ENCODE peak calls at places on chromosomes 1 and 21, in eight cellular contexts. One of them, this sample, is unnamed.

GRCh38 chr21:43854773-43855633 is 10.0 kb upstream of the AGPAT3 start:
- DNase-seq in H1: no peak
- DNase-seq in sigmoid colon: no peak
- DNase-seq in suprapubic skin: no peak
- DNase-seq in stomach: no peak
- DNase-seq in tibial nerve: no peak
- DNase-seq in SK-N-SH: no peak
- DNase-seq in A549: no peak
- DNase-seq in this sample: no peak

GRCh38 chr1:93878501-93878888 is 511 bp downstream of the DNTTIP2 start:
- DNase-seq in H1: no peak
- DNase-seq in suprapubic skin: peak; percentile 80
- DNase-seq in SK-N-SH: peak; percentile 24
- DNase-seq in A549: peak; percentile 18
- DNase-seq in tibial nerve: peak; percentile 20
- DNase-seq in sigmoid colon: peak; percentile 66
- DNase-seq in stomach: peak; percentile 67
- DNase-seq in this sample: no peak

GRCh38 chr1:25720624-25721023 is 79.4 kb upstream of the SELENON start:
- DNase-seq in tibial nerve: no peak
- DNase-seq in stomach: no peak
- DNase-seq in SK-N-SH: no peak
- DNase-seq in H1: no peak
- DNase-seq in suprapubic skin: no peak
- DNase-seq in sigmoid colon: no peak
- DNase-seq in A549: no peak
- DNase-seq in this sample: no peak

GRCh38 chr1:221606216-221606615 is 135.7 kb downstream of the DUSP10 start:
- DNase-seq in suprapubic skin: no peak
- DNase-seq in H1: no peak
- DNase-seq in SK-N-SH: no peak
- DNase-seq in stomach: no peak
- DNase-seq in tibial nerve: no peak
- DNase-seq in A549: no peak
- DNase-seq in sigmoid colon: no peak
- DNase-seq in this sample: no peak

GRCh38 chr1:87045757-87046422 is 131.5 kb downstream of the HS2ST1 start:
- DNase-seq in suprapubic skin: no peak
- DNase-seq in H1: no peak
- DNase-seq in stomach: no peak
- DNase-seq in tibial nerve: no peak
- DNase-seq in A549: no peak
- DNase-seq in sigmoid colon: no peak
- DNase-seq in SK-N-SH: no peak
- DNase-seq in this sample: no peak

GRCh38 chr1:20974069-20974468 is 187.0 kb upstream of the HP1BP3 start:
- DNase-seq in SK-N-SH: no peak
- DNase-seq in sigmoid colon: no peak
- DNase-seq in H1: no peak
- DNase-seq in stomach: no peak
- DNase-seq in tibial nerve: no peak
- DNase-seq in suprapubic skin: no peak
- DNase-seq in A549: no peak
- DNase-seq in this sample: no peak

GRCh38 chr1:168112673-168113305 is 23.9 kb downstream of the GPR161 start:
- DNase-seq in suprapubic skin: no peak
- DNase-seq in tibial nerve: no peak
- DNase-seq in stomach: no peak
- DNase-seq in sigmoid colon: no peak
- DNase-seq in SK-N-SH: no peak
- DNase-seq in H1: no peak
- DNase-seq in A549: no peak
- DNase-seq in this sample: no peak

GRCh38 chr1:236608930-236609726 is 4.8 kb upstream of the HEATR1 start:
- DNase-seq in H1: peak; percentile 75
- DNase-seq in SK-N-SH: peak; percentile 66
- DNase-seq in stomach: peak; percentile 42
- DNase-seq in tibial nerve: no peak
- DNase-seq in suprapubic skin: no peak
- DNase-seq in sigmoid colon: peak; percentile 67
- DNase-seq in A549: peak; percentile 55
- DNase-seq in this sample: no peak

GRCh38 chr21:37233551-37234146 is 33.5 kb downstream of the VPS26C start:
- DNase-seq in H1: peak; percentile 31
- DNase-seq in SK-N-SH: no peak
- DNase-seq in tibial nerve: no peak
- DNase-seq in suprapubic skin: no peak
- DNase-seq in sigmoid colon: no peak
- DNase-seq in stomach: no peak
- DNase-seq in A549: no peak
- DNase-seq in this sample: peak; percentile 42

GRCh38 chr1:35600593-35600992 is 27.5 kb downstream of the TFAP2E start:
- DNase-seq in tibial nerve: no peak
- DNase-seq in sigmoid colon: no peak
- DNase-seq in SK-N-SH: no peak
- DNase-seq in A549: no peak
- DNase-seq in stomach: no peak
- DNase-seq in H1: no peak
- DNase-seq in suprapubic skin: no peak
- DNase-seq in this sample: no peak

GRCh38 chr1:158177705-158178450 is 2.8 kb upstream of the CD1D start:
- DNase-seq in suprapubic skin: peak; percentile 95
- DNase-seq in sigmoid colon: peak; percentile 92
- DNase-seq in A549: peak; percentile 47
- DNase-seq in H1: peak; percentile 90
- DNase-seq in tibial nerve: peak; percentile 73
- DNase-seq in SK-N-SH: peak; percentile 54
- DNase-seq in stomach: peak; percentile 86
- DNase-seq in this sample: no peak

GRCh38 chr1:55337801-55338447 is 122.8 kb upstream of the USP24 start:
- DNase-seq in sigmoid colon: no peak
- DNase-seq in stomach: no peak
- DNase-seq in H1: no peak
- DNase-seq in A549: peak; percentile 7
- DNase-seq in SK-N-SH: peak; percentile 48
- DNase-seq in tibial nerve: no peak
- DNase-seq in suprapubic skin: no peak
- DNase-seq in this sample: no peak

GRCh38 chr1:32151319-32151787 is 28.1 kb upstream of the TXLNA start:
- DNase-seq in H1: no peak
- DNase-seq in sigmoid colon: no peak
- DNase-seq in stomach: no peak
- DNase-seq in suprapubic skin: no peak
- DNase-seq in SK-N-SH: peak; percentile 16
- DNase-seq in tibial nerve: no peak
- DNase-seq in A549: no peak
- DNase-seq in this sample: no peak

GRCh38 chr1:247102381-247102780 is 1.8 kb downstream of the ZNF669 start:
- DNase-seq in SK-N-SH: no peak
- DNase-seq in stomach: no peak
- DNase-seq in sigmoid colon: no peak
- DNase-seq in suprapubic skin: no peak
- DNase-seq in A549: no peak
- DNase-seq in H1: no peak
- DNase-seq in tibial nerve: no peak
- DNase-seq in this sample: no peak

GRCh38 chr1:98669355-98670296 is 8.1 kb downstream of the SNX7 start:
- DNase-seq in SK-N-SH: peak; percentile 33
- DNase-seq in sigmoid colon: no peak
- DNase-seq in A549: no peak
- DNase-seq in tibial nerve: no peak
- DNase-seq in suprapubic skin: no peak
- DNase-seq in H1: no peak
- DNase-seq in stomach: no peak
- DNase-seq in this sample: no peak

GRCh38 chr1:59720716-59721115 is 94.0 kb upstream of the HOOK1 start:
- DNase-seq in SK-N-SH: no peak
- DNase-seq in A549: no peak
- DNase-seq in suprapubic skin: no peak
- DNase-seq in stomach: no peak
- DNase-seq in H1: no peak
- DNase-seq in sigmoid colon: no peak
- DNase-seq in tibial nerve: no peak
- DNase-seq in this sample: no peak

GRCh38 chr1:40823345-40823744 is 38.8 kb downstream of the CITED4 start:
- DNase-seq in sigmoid colon: no peak
- DNase-seq in H1: no peak
- DNase-seq in tibial nerve: no peak
- DNase-seq in stomach: no peak
- DNase-seq in A549: no peak
- DNase-seq in SK-N-SH: no peak
- DNase-seq in suprapubic skin: no peak
- DNase-seq in this sample: no peak

GRCh38 chr1:155272466-155273133 is 704 bp downstream of the CLK2 start:
- DNase-seq in A549: peak; percentile 77
- DNase-seq in stomach: no peak
- DNase-seq in H1: no peak
- DNase-seq in SK-N-SH: peak; percentile 10
- DNase-seq in sigmoid colon: no peak
- DNase-seq in tibial nerve: no peak
- DNase-seq in suprapubic skin: no peak
- DNase-seq in this sample: no peak

GRCh38 chr1:38962560-38962959 is 20.9 kb upstream of the RHBDL2 start:
- DNase-seq in sigmoid colon: no peak
- DNase-seq in SK-N-SH: no peak
- DNase-seq in stomach: no peak
- DNase-seq in H1: no peak
- DNase-seq in tibial nerve: no peak
- DNase-seq in suprapubic skin: no peak
- DNase-seq in A549: no peak
- DNase-seq in this sample: no peak

GRCh38 chr1:115714572-115715141 is 53.9 kb downstream of the CASQ2 start:
- DNase-seq in tibial nerve: no peak
- DNase-seq in sigmoid colon: no peak
- DNase-seq in SK-N-SH: no peak
- DNase-seq in H1: no peak
- DNase-seq in stomach: peak; percentile 93
- DNase-seq in suprapubic skin: no peak
- DNase-seq in A549: no peak
- DNase-seq in this sample: no peak

GRCh38 chr1:27569088-27569459 is 34.9 kb downstream of the AHDC1 start:
- DNase-seq in tibial nerve: no peak
- DNase-seq in SK-N-SH: no peak
- DNase-seq in suprapubic skin: no peak
- DNase-seq in stomach: no peak
- DNase-seq in H1: no peak
- DNase-seq in A549: no peak
- DNase-seq in sigmoid colon: peak; percentile 78
- DNase-seq in this sample: no peak

GRCh38 chr1:27569506-27570382 is 34.2 kb downstream of the AHDC1 start:
- DNase-seq in tibial nerve: no peak
- DNase-seq in suprapubic skin: no peak
- DNase-seq in stomach: no peak
- DNase-seq in sigmoid colon: peak; percentile 74
- DNase-seq in H1: peak; percentile 73
- DNase-seq in A549: no peak
- DNase-seq in SK-N-SH: no peak
- DNase-seq in this sample: no peak

GRCh38 chr1:27567183-27567526 is 36.8 kb downstream of the AHDC1 start:
- DNase-seq in suprapubic skin: no peak
- DNase-seq in SK-N-SH: no peak
- DNase-seq in H1: no peak
- DNase-seq in stomach: no peak
- DNase-seq in tibial nerve: no peak
- DNase-seq in sigmoid colon: no peak
- DNase-seq in A549: no peak
- DNase-seq in this sample: no peak

GRCh38 chr1:27567931-27568246 is 36.1 kb downstream of the AHDC1 start:
- DNase-seq in stomach: no peak
- DNase-seq in A549: no peak
- DNase-seq in tibial nerve: no peak
- DNase-seq in SK-N-SH: no peak
- DNase-seq in sigmoid colon: no peak
- DNase-seq in suprapubic skin: no peak
- DNase-seq in H1: no peak
- DNase-seq in this sample: no peak

GRCh38 chr1:27568247-27569087 is 35.5 kb downstream of the AHDC1 start:
- DNase-seq in A549: peak; percentile 86
- DNase-seq in stomach: peak; percentile 98
- DNase-seq in tibial nerve: peak; percentile 90
- DNase-seq in H1: peak; percentile 97
- DNase-seq in SK-N-SH: peak; percentile 99
- DNase-seq in suprapubic skin: peak; percentile 97
- DNase-seq in sigmoid colon: peak; percentile 98
- DNase-seq in this sample: peak; percentile 98
- H3K4me1 ChIP-seq in A549: peaks cover 94% of the 10 kb centered on the region
- H3K4me1 ChIP-seq in stomach: peaks cover 100% of the 10 kb centered on the region
- H3K4me1 ChIP-seq in tibial nerve: peaks cover 100% of the 10 kb centered on the region
- H3K4me1 ChIP-seq in H1: peaks cover 37% of the 10 kb centered on the region
- H3K4me1 ChIP-seq in SK-N-SH: peaks cover 52% of the 10 kb centered on the region
- H3K4me1 ChIP-seq in suprapubic skin: peaks cover 98% of the 10 kb centered on the region
- H3K4me1 ChIP-seq in sigmoid colon: peaks cover 98% of the 10 kb centered on the region
- H3K4me1 ChIP-seq in this sample: peaks cover 100% of the 10 kb centered on the region

GRCh38 chr1:182910143-182910542 is 42.8 kb downstream of the SHCBP1L start:
- DNase-seq in A549: no peak
- DNase-seq in tibial nerve: no peak
- DNase-seq in stomach: no peak
- DNase-seq in H1: no peak
- DNase-seq in SK-N-SH: peak; percentile 32
- DNase-seq in sigmoid colon: no peak
- DNase-seq in suprapubic skin: no peak
- DNase-seq in this sample: no peak
- TF ChIP-seq EP300 in A549: no peak
- TF ChIP-seq EP300 in tibial nerve: no peak
- TF ChIP-seq EP300 in stomach: no peak
- TF ChIP-seq EP300 in H1: peak; percentile 23
- TF ChIP-seq EP300 in SK-N-SH: no peak
- TF ChIP-seq EP300 in sigmoid colon: no peak
- TF ChIP-seq EP300 in suprapubic skin: no peak
- TF ChIP-seq EP300 in this sample: no peak

DNA sequence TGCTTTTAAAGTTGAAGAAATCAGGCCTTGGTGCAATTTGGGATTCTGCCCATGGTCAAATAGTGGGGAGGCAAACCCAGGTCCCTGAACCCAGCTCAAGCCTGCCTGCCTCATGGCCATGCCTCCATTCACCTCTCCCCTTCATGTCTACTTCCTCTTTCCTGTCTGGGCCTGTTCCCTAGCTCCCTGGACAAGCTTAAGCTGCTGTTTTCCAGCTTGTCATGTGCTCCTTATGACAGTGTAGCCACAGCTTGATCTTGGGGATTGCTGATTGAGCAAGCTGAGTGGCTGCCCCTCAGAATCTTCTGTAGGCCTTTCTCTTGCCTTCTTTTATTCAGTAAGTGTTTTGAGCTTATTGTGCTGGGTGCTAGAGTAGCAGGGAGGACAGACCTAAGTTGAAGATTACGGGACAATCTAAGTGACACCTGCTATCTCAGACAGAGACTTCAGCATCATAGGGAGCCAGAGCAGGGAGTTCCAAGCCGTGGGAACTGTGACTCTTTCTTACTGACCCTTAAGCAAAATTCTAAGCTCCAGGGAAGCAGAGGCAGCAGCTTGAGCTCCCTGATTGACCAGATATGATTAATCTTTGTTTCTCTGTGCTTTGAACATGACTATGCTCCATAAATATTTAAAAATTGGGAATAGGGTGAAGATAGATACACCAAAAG is 520 bp upstream of the MR1 start:
- DNase-seq in H1: no peak
- DNase-seq in stomach: no peak
- DNase-seq in suprapubic skin: no peak
- DNase-seq in tibial nerve: peak; percentile 57
- DNase-seq in SK-N-SH: no peak
- DNase-seq in sigmoid colon: peak; percentile 81
- DNase-seq in A549: no peak
- DNase-seq in this sample: no peak
- H3K4me3 ChIP-seq in H1: no peak overlapping the region
- H3K4me3 ChIP-seq in stomach: peak overlapping the region; percentile 43
- H3K4me3 ChIP-seq in suprapubic skin: peak overlapping the region; percentile 50
- H3K4me3 ChIP-seq in tibial nerve: peak overlapping the region; percentile 20
- H3K4me3 ChIP-seq in SK-N-SH: peak overlapping the region; percentile 33
- H3K4me3 ChIP-seq in sigmoid colon: peak overlapping the region; percentile 36
- H3K4me3 ChIP-seq in A549: peak overlapping the region; percentile 43
- H3K4me3 ChIP-seq in this sample: peak overlapping the region; percentile 60

GRCh38 chr1:227753999-227754764 is 18.9 kb downstream of the SNAP47 start:
- DNase-seq in sigmoid colon: no peak
- DNase-seq in stomach: no peak
- DNase-seq in SK-N-SH: no peak
- DNase-seq in suprapubic skin: peak; percentile 79
- DNase-seq in A549: no peak
- DNase-seq in H1: no peak
- DNase-seq in tibial nerve: no peak
- DNase-seq in this sample: no peak
- H3K4me1 ChIP-seq in sigmoid colon: peaks cover 69% of the 10 kb centered on the region
- H3K4me1 ChIP-seq in stomach: peaks cover 18% of the 10 kb centered on the region
- H3K4me1 ChIP-seq in SK-N-SH: peaks cover 4% of the 10 kb centered on the region
- H3K4me1 ChIP-seq in suprapubic skin: peaks cover 14% of the 10 kb centered on the region
- H3K4me1 ChIP-seq in A549: peaks cover 9% of the 10 kb centered on the region
- H3K4me1 ChIP-seq in H1: no peaks in the 10 kb centered on the region
- H3K4me1 ChIP-seq in tibial nerve: peaks cover 35% of the 10 kb centered on the region
- H3K4me1 ChIP-seq in this sample: peaks cover 95% of the 10 kb centered on the region

This sample was measured in esophagus muscularis mucosa.